ENCODE peak calls at places on chromosomes 1 and 21, in nine cellular contexts. One of them, this sample, is unnamed.

GRCh38 chr21:32240708-32241433 is 38.0 kb downstream of the MIS18A start:
- DNase-seq in mesenchymal stem cell: no peak
- DNase-seq in MM.1S: peak; percentile 37
- DNase-seq in H1: no peak
- DNase-seq in body of pancreas: no peak
- DNase-seq in tibial artery: no peak
- DNase-seq in fibroblast of pulmonary artery: no peak
- DNase-seq in effector memory CD4-positive, alpha-beta T cell: no peak
- DNase-seq in dorsolateral prefrontal cortex: no peak
- DNase-seq in this sample: no peak

GRCh38 chr1:83961571-83962295 is 37.2 kb downstream of the TTLL7 start:
- DNase-seq in H1: no peak
- DNase-seq in tibial artery: no peak
- DNase-seq in body of pancreas: no peak
- DNase-seq in effector memory CD4-positive, alpha-beta T cell: no peak
- DNase-seq in fibroblast of pulmonary artery: peak; percentile 29
- DNase-seq in MM.1S: no peak
- DNase-seq in dorsolateral prefrontal cortex: no peak
- DNase-seq in mesenchymal stem cell: no peak
- DNase-seq in this sample: no peak

GRCh38 chr1:89546082-89546889 is 21.7 kb downstream of the LRRC8B start:
- DNase-seq in tibial artery: no peak
- DNase-seq in dorsolateral prefrontal cortex: peak; percentile 53
- DNase-seq in fibroblast of pulmonary artery: peak; percentile 58
- DNase-seq in MM.1S: no peak
- DNase-seq in body of pancreas: no peak
- DNase-seq in H1: no peak
- DNase-seq in effector memory CD4-positive, alpha-beta T cell: no peak
- DNase-seq in mesenchymal stem cell: no peak
- DNase-seq in this sample: no peak

GRCh38 chr1:219318826-219319225 is 145.1 kb downstream of the LYPLAL1 start:
- DNase-seq in H1: no peak
- DNase-seq in dorsolateral prefrontal cortex: no peak
- DNase-seq in fibroblast of pulmonary artery: no peak
- DNase-seq in mesenchymal stem cell: no peak
- DNase-seq in body of pancreas: no peak
- DNase-seq in MM.1S: no peak
- DNase-seq in tibial artery: no peak
- DNase-seq in effector memory CD4-positive, alpha-beta T cell: no peak
- DNase-seq in this sample: no peak

GRCh38 chr1:181179980-181180964 is 91.8 kb downstream of the IER5 start:
- DNase-seq in body of pancreas: peak; percentile 53
- DNase-seq in tibial artery: no peak
- DNase-seq in dorsolateral prefrontal cortex: peak; percentile 89
- DNase-seq in fibroblast of pulmonary artery: peak; percentile 76
- DNase-seq in mesenchymal stem cell: peak; percentile 48
- DNase-seq in H1: no peak
- DNase-seq in MM.1S: peak; percentile 16
- DNase-seq in effector memory CD4-positive, alpha-beta T cell: no peak
- DNase-seq in this sample: peak; percentile 76

GRCh38 chr1:38474738-38475623 is 384.6 kb downstream of the RRAGC start:
- DNase-seq in mesenchymal stem cell: no peak
- DNase-seq in fibroblast of pulmonary artery: no peak
- DNase-seq in dorsolateral prefrontal cortex: no peak
- DNase-seq in tibial artery: no peak
- DNase-seq in body of pancreas: peak; percentile 12
- DNase-seq in H1: no peak
- DNase-seq in effector memory CD4-positive, alpha-beta T cell: no peak
- DNase-seq in MM.1S: peak; percentile 93
- DNase-seq in this sample: no peak

GRCh38 chr1:89484097-89485038 is 40.3 kb upstream of the LRRC8B start:
- DNase-seq in MM.1S: no peak
- DNase-seq in body of pancreas: no peak
- DNase-seq in H1: no peak
- DNase-seq in mesenchymal stem cell: no peak
- DNase-seq in tibial artery: no peak
- DNase-seq in fibroblast of pulmonary artery: no peak
- DNase-seq in dorsolateral prefrontal cortex: no peak
- DNase-seq in effector memory CD4-positive, alpha-beta T cell: no peak
- DNase-seq in this sample: no peak

GRCh38 chr1:234849824-234850223 is 239.8 kb upstream of the IRF2BP2 start:
- DNase-seq in mesenchymal stem cell: no peak
- DNase-seq in H1: no peak
- DNase-seq in fibroblast of pulmonary artery: no peak
- DNase-seq in dorsolateral prefrontal cortex: no peak
- DNase-seq in tibial artery: no peak
- DNase-seq in effector memory CD4-positive, alpha-beta T cell: no peak
- DNase-seq in body of pancreas: no peak
- DNase-seq in MM.1S: no peak
- DNase-seq in this sample: no peak

GRCh38 chr1:19737413-19737812 is 62.3 kb downstream of the TMCO4 start:
- DNase-seq in tibial artery: no peak
- DNase-seq in effector memory CD4-positive, alpha-beta T cell: no peak
- DNase-seq in dorsolateral prefrontal cortex: no peak
- DNase-seq in MM.1S: no peak
- DNase-seq in mesenchymal stem cell: no peak
- DNase-seq in body of pancreas: no peak
- DNase-seq in H1: no peak
- DNase-seq in fibroblast of pulmonary artery: peak; percentile 20
- DNase-seq in this sample: no peak

GRCh38 chr1:162687870-162688269 is 55.6 kb downstream of the DDR2 start:
- DNase-seq in effector memory CD4-positive, alpha-beta T cell: no peak
- DNase-seq in mesenchymal stem cell: no peak
- DNase-seq in body of pancreas: no peak
- DNase-seq in tibial artery: no peak
- DNase-seq in H1: no peak
- DNase-seq in MM.1S: no peak
- DNase-seq in fibroblast of pulmonary artery: no peak
- DNase-seq in dorsolateral prefrontal cortex: no peak
- DNase-seq in this sample: no peak

GRCh38 chr21:42311160-42311559 is 4.0 kb downstream of the TFF3 start:
- DNase-seq in MM.1S: no peak
- DNase-seq in fibroblast of pulmonary artery: no peak
- DNase-seq in effector memory CD4-positive, alpha-beta T cell: no peak
- DNase-seq in mesenchymal stem cell: no peak
- DNase-seq in tibial artery: no peak
- DNase-seq in H1: no peak
- DNase-seq in body of pancreas: no peak
- DNase-seq in dorsolateral prefrontal cortex: no peak
- DNase-seq in this sample: no peak

GRCh38 chr21:45522986-45523385 is 19.3 kb downstream of the SLC19A1 start:
- DNase-seq in MM.1S: no peak
- DNase-seq in fibroblast of pulmonary artery: no peak
- DNase-seq in effector memory CD4-positive, alpha-beta T cell: no peak
- DNase-seq in dorsolateral prefrontal cortex: no peak
- DNase-seq in H1: no peak
- DNase-seq in mesenchymal stem cell: no peak
- DNase-seq in tibial artery: no peak
- DNase-seq in body of pancreas: no peak
- DNase-seq in this sample: no peak

GRCh38 chr1:111672338-111672737 is 52.7 kb downstream of the RAP1A start:
- DNase-seq in dorsolateral prefrontal cortex: no peak
- DNase-seq in fibroblast of pulmonary artery: no peak
- DNase-seq in MM.1S: no peak
- DNase-seq in tibial artery: no peak
- DNase-seq in effector memory CD4-positive, alpha-beta T cell: no peak
- DNase-seq in body of pancreas: no peak
- DNase-seq in H1: no peak
- DNase-seq in mesenchymal stem cell: no peak
- DNase-seq in this sample: no peak

GRCh38 chr1:24927473-24927872 is 2.6 kb downstream of the RUNX3 start:
- DNase-seq in dorsolateral prefrontal cortex: no peak
- DNase-seq in body of pancreas: no peak
- DNase-seq in tibial artery: no peak
- DNase-seq in mesenchymal stem cell: no peak
- DNase-seq in H1: no peak
- DNase-seq in fibroblast of pulmonary artery: no peak
- DNase-seq in effector memory CD4-positive, alpha-beta T cell: no peak
- DNase-seq in MM.1S: no peak
- DNase-seq in this sample: no peak
- H3K4me3 ChIP-seq in dorsolateral prefrontal cortex: no peak overlapping the region
- H3K4me3 ChIP-seq in body of pancreas: no peak overlapping the region
- H3K4me3 ChIP-seq in tibial artery: no peak overlapping the region
- H3K4me3 ChIP-seq in mesenchymal stem cell: no peak overlapping the region
- H3K4me3 ChIP-seq in H1: peak overlapping the region; percentile 58
- H3K4me3 ChIP-seq in fibroblast of pulmonary artery: no peak overlapping the region
- H3K4me3 ChIP-seq in effector memory CD4-positive, alpha-beta T cell: peak overlapping the region; percentile 91
- H3K4me3 ChIP-seq in MM.1S: peak overlapping the region; percentile 95
- H3K4me3 ChIP-seq in this sample: peak overlapping the region; percentile 51

GRCh38 chr21:37412603-37413360 is 46.2 kb downstream of the DYRK1A start:
- DNase-seq in MM.1S: no peak
- DNase-seq in effector memory CD4-positive, alpha-beta T cell: no peak
- DNase-seq in mesenchymal stem cell: peak; percentile 16
- DNase-seq in tibial artery: no peak
- DNase-seq in body of pancreas: no peak
- DNase-seq in fibroblast of pulmonary artery: peak; percentile 41
- DNase-seq in dorsolateral prefrontal cortex: no peak
- DNase-seq in H1: no peak
- DNase-seq in this sample: no peak

GRCh38 chr21:37405629-37406028 is 39.1 kb downstream of the DYRK1A start:
- DNase-seq in effector memory CD4-positive, alpha-beta T cell: no peak
- DNase-seq in body of pancreas: no peak
- DNase-seq in H1: no peak
- DNase-seq in fibroblast of pulmonary artery: no peak
- DNase-seq in mesenchymal stem cell: no peak
- DNase-seq in tibial artery: no peak
- DNase-seq in dorsolateral prefrontal cortex: no peak
- DNase-seq in MM.1S: no peak
- DNase-seq in this sample: no peak

GRCh38 chr21:37408464-37409193 is 42.1 kb downstream of the DYRK1A start:
- DNase-seq in fibroblast of pulmonary artery: no peak
- DNase-seq in tibial artery: no peak
- DNase-seq in MM.1S: no peak
- DNase-seq in mesenchymal stem cell: peak; percentile 34
- DNase-seq in dorsolateral prefrontal cortex: no peak
- DNase-seq in H1: no peak
- DNase-seq in effector memory CD4-positive, alpha-beta T cell: no peak
- DNase-seq in body of pancreas: no peak
- DNase-seq in this sample: no peak

GRCh38 chr21:37410639-37411038 is 44.1 kb downstream of the DYRK1A start:
- DNase-seq in tibial artery: no peak
- DNase-seq in fibroblast of pulmonary artery: no peak
- DNase-seq in H1: no peak
- DNase-seq in dorsolateral prefrontal cortex: no peak
- DNase-seq in MM.1S: no peak
- DNase-seq in effector memory CD4-positive, alpha-beta T cell: no peak
- DNase-seq in mesenchymal stem cell: no peak
- DNase-seq in body of pancreas: no peak
- DNase-seq in this sample: no peak

DNA sequence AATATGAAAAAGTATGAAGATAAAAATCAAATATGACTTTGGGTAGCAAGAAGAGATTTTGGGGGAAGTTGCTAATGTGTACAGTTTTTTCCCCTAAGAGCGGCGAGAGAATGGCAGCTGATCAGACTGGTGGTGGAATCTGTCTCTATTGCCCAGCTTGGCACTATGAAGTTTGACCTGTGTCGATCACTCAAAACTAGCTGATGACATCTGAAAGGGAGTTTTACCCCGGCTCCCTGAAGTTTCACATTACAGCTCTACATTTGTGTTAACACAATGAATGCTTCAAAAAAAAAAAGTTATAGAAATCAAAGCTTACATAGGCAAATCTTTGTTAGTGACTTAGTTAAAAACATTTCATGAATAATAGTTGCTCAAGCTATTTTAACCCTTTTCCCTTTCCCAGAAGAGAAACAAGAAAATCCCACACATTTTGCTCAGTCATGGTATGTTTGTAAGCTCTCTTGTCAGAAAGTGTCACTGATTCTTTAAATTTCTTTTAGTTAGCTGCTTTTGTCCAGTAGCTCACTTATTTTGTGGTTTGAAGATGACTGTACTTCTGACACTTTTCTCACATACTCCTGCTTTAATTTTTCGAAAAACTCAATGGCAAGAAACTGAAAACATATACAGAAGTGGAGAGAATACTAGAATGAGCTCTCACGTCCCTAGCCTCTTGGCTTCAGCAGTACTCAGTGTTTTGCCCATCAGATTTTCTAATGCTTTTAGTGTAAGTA is 41.3 kb downstream of the DYRK1A start:
- DNase-seq in fibroblast of pulmonary artery: peak; percentile 42
- DNase-seq in MM.1S: no peak
- DNase-seq in tibial artery: no peak
- DNase-seq in H1: no peak
- DNase-seq in dorsolateral prefrontal cortex: no peak
- DNase-seq in effector memory CD4-positive, alpha-beta T cell: no peak
- DNase-seq in mesenchymal stem cell: peak; percentile 60
- DNase-seq in body of pancreas: no peak
- DNase-seq in this sample: no peak
- H3K4me3 ChIP-seq in fibroblast of pulmonary artery: no peak overlapping the region
- H3K4me3 ChIP-seq in MM.1S: no peak overlapping the region
- H3K4me3 ChIP-seq in tibial artery: no peak overlapping the region
- H3K4me3 ChIP-seq in H1: no peak overlapping the region
- H3K4me3 ChIP-seq in dorsolateral prefrontal cortex: no peak overlapping the region
- H3K4me3 ChIP-seq in effector memory CD4-positive, alpha-beta T cell: peak overlapping the region; percentile 14
- H3K4me3 ChIP-seq in mesenchymal stem cell: no peak overlapping the region
- H3K4me3 ChIP-seq in body of pancreas: no peak overlapping the region
- H3K4me3 ChIP-seq in this sample: no peak overlapping the region

GRCh38 chr1:26786437-26787380 is 1.0 kb upstream of the PIGV start:
- DNase-seq in dorsolateral prefrontal cortex: no peak
- DNase-seq in body of pancreas: peak; percentile 59
- DNase-seq in fibroblast of pulmonary artery: peak; percentile 86
- DNase-seq in effector memory CD4-positive, alpha-beta T cell: no peak
- DNase-seq in mesenchymal stem cell: peak; percentile 88
- DNase-seq in H1: no peak
- DNase-seq in tibial artery: peak; percentile 85
- DNase-seq in MM.1S: peak; percentile 42
- DNase-seq in this sample: peak; percentile 66
- H3K4me3 ChIP-seq in dorsolateral prefrontal cortex: peak overlapping the region; percentile 95
- H3K4me3 ChIP-seq in body of pancreas: peak overlapping the region; percentile 55
- H3K4me3 ChIP-seq in fibroblast of pulmonary artery: peak overlapping the region; percentile 79
- H3K4me3 ChIP-seq in effector memory CD4-positive, alpha-beta T cell: peak overlapping the region; percentile 82
- H3K4me3 ChIP-seq in mesenchymal stem cell: no peak overlapping the region
- H3K4me3 ChIP-seq in H1: peak overlapping the region; percentile 84
- H3K4me3 ChIP-seq in tibial artery: peak overlapping the region; percentile 74
- H3K4me3 ChIP-seq in MM.1S: peak overlapping the region; percentile 91
- H3K4me3 ChIP-seq in this sample: peak overlapping the region; percentile 90

DNA sequence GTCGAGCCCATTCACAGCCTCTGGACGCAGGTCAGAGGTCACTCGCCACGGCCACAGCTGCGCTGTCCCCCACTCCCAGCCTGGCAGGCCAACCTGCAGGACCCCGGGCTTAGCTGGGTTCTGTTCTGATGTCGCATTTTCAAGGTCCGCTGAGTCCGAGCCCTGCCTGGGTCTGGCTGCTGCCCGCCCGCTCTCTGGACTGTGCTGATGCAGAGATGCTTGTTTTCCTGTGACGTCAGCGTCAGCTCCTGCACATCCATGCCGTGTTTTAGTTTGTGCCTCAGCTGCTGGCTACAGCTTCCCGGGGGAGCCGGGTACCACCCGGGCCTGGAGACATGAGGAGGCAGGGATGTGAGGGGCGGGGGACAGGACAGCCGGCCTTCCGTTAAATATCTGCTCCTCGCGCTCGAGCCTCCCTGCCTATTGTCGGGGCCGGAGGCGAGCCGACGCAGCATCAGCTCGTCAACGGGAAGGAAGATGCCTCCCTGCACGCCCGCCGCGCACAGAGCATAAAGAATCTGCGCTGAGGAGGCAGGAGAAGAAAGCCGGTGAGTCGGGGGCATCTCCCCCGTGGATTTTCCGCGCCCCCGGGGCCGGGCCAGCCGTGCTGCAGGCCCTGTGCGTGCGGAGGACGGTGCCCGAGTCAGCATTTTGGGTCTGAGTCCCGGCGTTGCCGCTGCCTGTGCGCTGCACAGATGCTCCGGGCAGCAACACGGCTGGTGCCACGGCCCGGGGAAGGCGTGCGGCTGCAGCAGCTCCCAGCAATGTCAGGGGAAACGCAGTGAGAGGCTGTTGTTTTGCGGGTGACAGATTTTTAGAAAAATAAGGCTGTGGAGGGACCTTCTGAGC is 23.4 kb downstream of the PRKCZ start:
- DNase-seq in dorsolateral prefrontal cortex: peak; percentile 95
- DNase-seq in effector memory CD4-positive, alpha-beta T cell: no peak
- DNase-seq in mesenchymal stem cell: no peak
- DNase-seq in body of pancreas: no peak
- DNase-seq in MM.1S: no peak
- DNase-seq in H1: no peak
- DNase-seq in fibroblast of pulmonary artery: peak; percentile 57
- DNase-seq in tibial artery: no peak
- DNase-seq in this sample: no peak
- H3K4me3 ChIP-seq in dorsolateral prefrontal cortex: peak overlapping the region; percentile 87
- H3K4me3 ChIP-seq in effector memory CD4-positive, alpha-beta T cell: no peak overlapping the region
- H3K4me3 ChIP-seq in mesenchymal stem cell: no peak overlapping the region
- H3K4me3 ChIP-seq in body of pancreas: no peak overlapping the region
- H3K4me3 ChIP-seq in MM.1S: no peak overlapping the region
- H3K4me3 ChIP-seq in H1: no peak overlapping the region
- H3K4me3 ChIP-seq in fibroblast of pulmonary artery: peak overlapping the region; percentile 48
- H3K4me3 ChIP-seq in tibial artery: no peak overlapping the region
- H3K4me3 ChIP-seq in this sample: no peak overlapping the region

This sample was measured in lower lobe of right lung.